ENCODE peak calls at places on chromosomes 11 and 22, in eight cellular contexts. One of them, this sample, is unnamed.

GRCh38 chr11:75768909-75769771 is 562 bp downstream of the DGAT2 start:
- DNase-seq in left ventricle myocardium superior: no peak
- DNase-seq in GM20000: no peak
- DNase-seq in activated gamma-delta T cell: no peak
- DNase-seq in GOT3: no peak
- DNase-seq in Caki2: no peak
- DNase-seq in retina: no peak
- DNase-seq in body of pancreas: no peak
- DNase-seq in this sample: no peak

GRCh38 chr11:83256602-83257340 is 29.4 kb downstream of the CCDC90B start:
- DNase-seq in left ventricle myocardium superior: no peak
- DNase-seq in GM20000: no peak
- DNase-seq in activated gamma-delta T cell: no peak
- DNase-seq in GOT3: no peak
- DNase-seq in Caki2: no peak
- DNase-seq in retina: no peak
- DNase-seq in body of pancreas: no peak
- DNase-seq in this sample: peak

GRCh38 chr22:23140385-23140784 is 1.4 kb downstream of the RSPH14 start:
- DNase-seq in left ventricle myocardium superior: no peak
- DNase-seq in GM20000: no peak
- DNase-seq in activated gamma-delta T cell: no peak
- DNase-seq in GOT3: no peak
- DNase-seq in Caki2: no peak
- DNase-seq in retina: no peak
- DNase-seq in body of pancreas: no peak
- DNase-seq in this sample: no peak

GRCh38 chr11:72719551-72719950 is 32.7 kb downstream of the ARAP1 start:
- DNase-seq in left ventricle myocardium superior: no peak
- DNase-seq in GM20000: no peak
- DNase-seq in activated gamma-delta T cell: no peak
- DNase-seq in GOT3: no peak
- DNase-seq in Caki2: no peak
- DNase-seq in retina: no peak
- DNase-seq in body of pancreas: no peak
- DNase-seq in this sample: no peak

GRCh38 chr22:27139935-27140493 is 482.6 kb downstream of the MIAT start:
- DNase-seq in left ventricle myocardium superior: no peak
- DNase-seq in GM20000: no peak
- DNase-seq in activated gamma-delta T cell: no peak
- DNase-seq in GOT3: peak
- DNase-seq in Caki2: peak
- DNase-seq in retina: peak
- DNase-seq in body of pancreas: no peak
- DNase-seq in this sample: no peak

GRCh38 chr22:36386351-36386899 is 1.3 kb downstream of the MYH9 start:
- DNase-seq in left ventricle myocardium superior: peak
- DNase-seq in GM20000: peak
- DNase-seq in activated gamma-delta T cell: no peak
- DNase-seq in GOT3: no peak
- DNase-seq in Caki2: peak
- DNase-seq in retina: peak
- DNase-seq in body of pancreas: no peak
- DNase-seq in this sample: no peak

GRCh38 chr11:487571-488021 is 19.4 kb downstream of the RNH1 start:
- DNase-seq in left ventricle myocardium superior: no peak
- DNase-seq in GM20000: no peak
- DNase-seq in activated gamma-delta T cell: no peak
- DNase-seq in GOT3: no peak
- DNase-seq in Caki2: no peak
- DNase-seq in retina: no peak
- DNase-seq in body of pancreas: no peak
- DNase-seq in this sample: no peak

GRCh38 chr11:62295504-62295903 is 3.4 kb downstream of the SCGB1D4 start:
- DNase-seq in left ventricle myocardium superior: peak
- DNase-seq in GM20000: no peak
- DNase-seq in activated gamma-delta T cell: no peak
- DNase-seq in GOT3: no peak
- DNase-seq in Caki2: no peak
- DNase-seq in retina: no peak
- DNase-seq in body of pancreas: no peak
- DNase-seq in this sample: peak

GRCh38 chr11:108322666-108323065 is 99.8 kb downstream of the ATM start:
- DNase-seq in left ventricle myocardium superior: no peak
- DNase-seq in GM20000: no peak
- DNase-seq in activated gamma-delta T cell: no peak
- DNase-seq in GOT3: no peak
- DNase-seq in Caki2: no peak
- DNase-seq in retina: no peak
- DNase-seq in body of pancreas: no peak
- DNase-seq in this sample: no peak

GRCh38 chr11:31805629-31806185 is 5.4 kb downstream of the PAX6 start:
- DNase-seq in left ventricle myocardium superior: no peak
- DNase-seq in GM20000: peak
- DNase-seq in activated gamma-delta T cell: no peak
- DNase-seq in GOT3: no peak
- DNase-seq in Caki2: no peak
- DNase-seq in retina: peak
- DNase-seq in body of pancreas: no peak
- DNase-seq in this sample: no peak

GRCh38 chr11:61928606-61929005 is 11.2 kb upstream of the RAB3IL1 start:
- DNase-seq in left ventricle myocardium superior: no peak
- DNase-seq in GM20000: no peak
- DNase-seq in activated gamma-delta T cell: no peak
- DNase-seq in GOT3: no peak
- DNase-seq in Caki2: no peak
- DNase-seq in retina: no peak
- DNase-seq in body of pancreas: no peak
- DNase-seq in this sample: no peak

GRCh38 chr22:48744283-48744641 is 1083.4 kb downstream of the BRD1 start:
- DNase-seq in left ventricle myocardium superior: no peak
- DNase-seq in GM20000: no peak
- DNase-seq in activated gamma-delta T cell: no peak
- DNase-seq in GOT3: no peak
- DNase-seq in Caki2: no peak
- DNase-seq in retina: no peak
- DNase-seq in body of pancreas: no peak
- DNase-seq in this sample: no peak

GRCh38 chr22:24753919-24754318 is 20.6 kb downstream of the PIWIL3 start:
- DNase-seq in left ventricle myocardium superior: no peak
- DNase-seq in GM20000: no peak
- DNase-seq in activated gamma-delta T cell: no peak
- DNase-seq in GOT3: no peak
- DNase-seq in Caki2: no peak
- DNase-seq in retina: no peak
- DNase-seq in body of pancreas: no peak
- DNase-seq in this sample: no peak

GRCh38 chr11:19903620-19904069 is 191.0 kb downstream of the NAV2 start:
- DNase-seq in left ventricle myocardium superior: peak
- DNase-seq in GM20000: peak
- DNase-seq in activated gamma-delta T cell: no peak
- DNase-seq in GOT3: no peak
- DNase-seq in Caki2: peak
- DNase-seq in retina: peak
- DNase-seq in body of pancreas: peak
- DNase-seq in this sample: peak

GRCh38 chr11:66956689-66957290 is 1.4 kb downstream of the PC start:
- DNase-seq in left ventricle myocardium superior: no peak
- DNase-seq in GM20000: peak
- DNase-seq in activated gamma-delta T cell: no peak
- DNase-seq in GOT3: no peak
- DNase-seq in Caki2: peak
- DNase-seq in retina: no peak
- DNase-seq in body of pancreas: no peak
- DNase-seq in this sample: no peak

GRCh38 chr22:37165940-37166674 is 16.4 kb upstream of the IL2RB start:
- DNase-seq in left ventricle myocardium superior: peak
- DNase-seq in GM20000: no peak
- DNase-seq in activated gamma-delta T cell: no peak
- DNase-seq in GOT3: no peak
- DNase-seq in Caki2: no peak
- DNase-seq in retina: no peak
- DNase-seq in body of pancreas: peak
- DNase-seq in this sample: no peak

GRCh38 chr11:119910056-119910455 is 181.1 kb upstream of the NECTIN1 start:
- DNase-seq in left ventricle myocardium superior: no peak
- DNase-seq in GM20000: no peak
- DNase-seq in activated gamma-delta T cell: no peak
- DNase-seq in GOT3: no peak
- DNase-seq in Caki2: no peak
- DNase-seq in retina: no peak
- DNase-seq in body of pancreas: no peak
- DNase-seq in this sample: no peak

GRCh38 chr11:67732045-67732787 is 57.8 kb upstream of the ALDH3B2 start:
- DNase-seq in left ventricle myocardium superior: peak
- DNase-seq in GM20000: peak
- DNase-seq in activated gamma-delta T cell: peak
- DNase-seq in GOT3: no peak
- DNase-seq in Caki2: no peak
- DNase-seq in retina: no peak
- DNase-seq in body of pancreas: peak
- DNase-seq in this sample: peak

GRCh38 chr11:8702598-8702915 is 20.0 kb downstream of the RPL27A start:
- DNase-seq in left ventricle myocardium superior: no peak
- DNase-seq in GM20000: no peak
- DNase-seq in activated gamma-delta T cell: no peak
- DNase-seq in GOT3: no peak
- DNase-seq in Caki2: no peak
- DNase-seq in retina: no peak
- DNase-seq in body of pancreas: no peak
- DNase-seq in this sample: no peak

GRCh38 chr11:64186205-64187165 is 514 bp downstream of the STIP1 start:
- DNase-seq in left ventricle myocardium superior: no peak
- DNase-seq in GM20000: no peak
- DNase-seq in activated gamma-delta T cell: no peak
- DNase-seq in GOT3: no peak
- DNase-seq in Caki2: peak
- DNase-seq in retina: peak
- DNase-seq in body of pancreas: peak
- DNase-seq in this sample: no peak

GRCh38 chr11:119094816-119095065 is 6.9 kb downstream of the DPAGT1 start:
- DNase-seq in left ventricle myocardium superior: peak
- DNase-seq in GM20000: peak
- DNase-seq in activated gamma-delta T cell: peak
- DNase-seq in GOT3: no peak
- DNase-seq in Caki2: no peak
- DNase-seq in retina: no peak
- DNase-seq in body of pancreas: peak
- DNase-seq in this sample: peak

GRCh38 chr22:41512421-41513194 is 31.7 kb downstream of the POLR3H start:
- DNase-seq in left ventricle myocardium superior: peak
- DNase-seq in GM20000: no peak
- DNase-seq in activated gamma-delta T cell: no peak
- DNase-seq in GOT3: no peak
- DNase-seq in Caki2: peak
- DNase-seq in retina: no peak
- DNase-seq in body of pancreas: no peak
- DNase-seq in this sample: peak

GRCh38 chr11:40602866-40603578 is 856.4 kb downstream of the LRRC4C start:
- DNase-seq in left ventricle myocardium superior: no peak
- DNase-seq in GM20000: no peak
- DNase-seq in activated gamma-delta T cell: no peak
- DNase-seq in GOT3: no peak
- DNase-seq in Caki2: peak
- DNase-seq in retina: no peak
- DNase-seq in body of pancreas: no peak
- DNase-seq in this sample: no peak

GRCh38 chr11:4884341-4884740 is 2.6 kb downstream of the OR51T1 start:
- DNase-seq in left ventricle myocardium superior: no peak
- DNase-seq in GM20000: no peak
- DNase-seq in activated gamma-delta T cell: no peak
- DNase-seq in GOT3: no peak
- DNase-seq in Caki2: no peak
- DNase-seq in retina: no peak
- DNase-seq in body of pancreas: no peak
- DNase-seq in this sample: no peak

GRCh38 chr11:32985600-32985999 is 30.1 kb upstream of the DEPDC7 start:
- DNase-seq in left ventricle myocardium superior: no peak
- DNase-seq in GM20000: no peak
- DNase-seq in activated gamma-delta T cell: no peak
- DNase-seq in GOT3: no peak
- DNase-seq in Caki2: no peak
- DNase-seq in retina: no peak
- DNase-seq in body of pancreas: no peak
- DNase-seq in this sample: no peak